ENCODE peak calls at places on chromosomes 2 and 18, in four cellular contexts. Y is IMR-90, L is neuronal stem cell, E is trophoblast cell. Z is an unnamed sample.
A peak's percentile ranks its signal among the peaks of the same experiment; 100 is the strongest.

GRCh38 chr2:143248631-143249030 is 119.4 kb downstream of the ARHGAP15 start:
- DNase-seq in L (no peak), E (no peak), Y (no peak), Z (no peak)

GRCh38 chr18:23982154-23983071 is 32.1 kb upstream of the TTC39C start:
- DNase-seq in L (no peak), Y (peak; percentile 75), E (peak; percentile 38), Z (no peak)

GRCh38 chr2:2720351-2720750 is 389.3 kb upstream of the MYT1L start:
- DNase-seq in Y (no peak), L (no peak), E (no peak), Z (no peak)

GRCh38 chr2:135850811-135851668 is 14.1 kb upstream of the LCT start:
- DNase-seq in E (no peak), Y (peak; percentile 56), L (no peak), Z (no peak)

GRCh38 chr18:23614413-23614812 is 28.1 kb upstream of the NPC1 start:
- DNase-seq in E (no peak), Y (no peak), L (no peak), Z (no peak)

GRCh38 chr2:5695641-5696350 is 3.6 kb downstream of the SOX11 start:
- DNase-seq in E (no peak), L (no peak), Y (peak; percentile 55), Z (peak; percentile 74)

GRCh38 chr18:38427234-38427633 is 861.6 kb upstream of the CELF4 start:
- DNase-seq in L (no peak), Y (no peak), E (no peak), Z (no peak)

GRCh38 chr2:218398437-218399390 is 954 bp upstream of the CTDSP1 start:
- DNase-seq in Y (peak; percentile 45), L (peak; percentile 31), E (peak; percentile 69), Z (no peak)

GRCh38 chr18:37481491-37481890 is 84.1 kb downstream of the CELF4 start:
- DNase-seq in Y (no peak), E (no peak), L (no peak), Z (no peak)

DNA sequence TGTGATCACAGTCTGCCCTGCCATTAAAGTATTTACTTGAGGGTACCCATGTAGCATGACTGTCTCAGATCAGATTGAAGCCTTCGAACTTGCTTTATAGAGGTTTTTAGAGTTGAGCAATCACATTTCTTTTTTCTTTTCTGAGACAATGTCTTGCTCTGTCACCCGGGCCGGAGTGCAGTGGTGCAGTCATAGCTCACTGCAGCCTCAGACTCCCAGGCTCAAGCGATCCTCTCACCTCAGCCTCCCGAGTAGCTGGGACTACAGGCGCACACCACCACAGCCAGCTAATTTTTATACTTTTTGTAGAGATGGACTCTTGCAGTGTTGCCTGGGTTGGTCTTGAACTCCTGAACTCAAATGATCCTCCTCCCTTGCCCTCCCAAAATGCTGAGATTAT is 153.4 kb downstream of the AGAP1 start:
- DNase-seq in L (no peak), E (no peak), Y (no peak), Z (no peak)
- H3K79me1 ChIP-seq in L (peaks cover 7% of the 10 kb centered on the region), E (no peaks in the 10 kb centered on the region), Y (peaks cover 38% of the 10 kb centered on the region), Z (peaks cover 7% of the 10 kb centered on the region)

GRCh38 chr18:74511823-74512222 is 15.7 kb downstream of the CNDP2 start:
- DNase-seq in L (no peak), E (no peak), Y (no peak), Z (no peak)

GRCh38 chr18:74513149-74513882 is 17.2 kb downstream of the CNDP2 start:
- DNase-seq in L (no peak), E (no peak), Y (no peak), Z (no peak)

GRCh38 chr18:74513883-74514205 is 17.7 kb downstream of the CNDP2 start:
- DNase-seq in Y (no peak), E (peak; percentile 78), L (no peak), Z (no peak)

GRCh38 chr18:74510770-74511095 is 14.6 kb downstream of the CNDP2 start:
- DNase-seq in L (no peak), Y (no peak), E (peak; percentile 87), Z (no peak)

GRCh38 chr18:74512321-74513053 is 16.3 kb downstream of the CNDP2 start:
- DNase-seq in Y (no peak), L (no peak), E (no peak), Z (no peak)
- H3K79me1 ChIP-seq in Y (no peaks in the 10 kb centered on the region), L (peaks cover 3% of the 10 kb centered on the region), E (no peaks in the 10 kb centered on the region), Z (peaks cover 13% of the 10 kb centered on the region)

DNA sequence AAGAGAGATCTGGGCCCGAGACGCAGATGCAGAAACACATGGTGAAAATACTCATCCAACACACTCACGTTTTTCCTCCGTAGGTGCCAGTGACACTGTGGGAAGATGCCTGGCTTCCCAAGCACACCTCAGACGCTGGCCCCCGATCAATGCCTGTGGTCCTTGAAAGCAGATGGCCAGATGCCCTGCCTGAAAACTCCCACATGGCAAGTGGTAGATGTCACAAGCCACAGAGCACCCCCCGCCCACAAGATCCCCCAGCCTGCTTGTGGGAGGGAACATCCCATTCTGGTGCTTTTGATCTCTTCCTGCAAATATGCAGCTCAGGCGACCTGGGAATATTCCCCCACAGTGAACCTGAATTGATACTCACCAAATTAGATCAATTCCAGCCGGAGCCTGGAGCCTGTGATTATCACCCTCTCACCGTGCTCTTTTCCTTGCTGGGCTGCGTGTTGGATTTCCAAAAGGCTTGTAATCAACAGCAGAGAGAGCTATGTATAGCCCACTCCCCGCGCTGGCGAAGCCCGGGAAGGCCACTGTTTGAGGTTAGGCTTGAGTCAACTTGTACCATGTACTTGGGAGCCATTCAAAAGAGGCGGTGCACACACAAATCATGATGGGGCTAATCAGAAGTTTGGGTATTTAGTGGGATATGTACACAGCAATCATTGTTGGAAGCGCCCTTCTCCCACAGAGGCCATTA is 151.5 kb downstream of the GLI2 start:
- DNase-seq in Y (no peak), E (no peak), L (no peak), Z (no peak)
- H3K79me1 ChIP-seq in Y (peaks cover 33% of the 10 kb centered on the region), E (no peaks in the 10 kb centered on the region), L (peaks cover 12% of the 10 kb centered on the region), Z (peaks cover 22% of the 10 kb centered on the region)

GRCh38 chr18:79859314-79859713 is 61.6 kb downstream of the KCNG2 start:
- DNase-seq in E (no peak), L (no peak), Y (no peak), Z (no peak)

GRCh38 chr18:79857082-79857661 is 59.4 kb downstream of the KCNG2 start:
- DNase-seq in E (no peak), L (no peak), Y (peak; percentile 58), Z (no peak)

GRCh38 chr18:79855147-79855910 is 57.6 kb downstream of the KCNG2 start:
- DNase-seq in L (no peak), E (peak; percentile 20), Y (no peak), Z (no peak)

GRCh38 chr18:79853993-79854364 is 56.2 kb downstream of the KCNG2 start:
- DNase-seq in E (no peak), L (no peak), Y (no peak), Z (no peak)

DNA sequence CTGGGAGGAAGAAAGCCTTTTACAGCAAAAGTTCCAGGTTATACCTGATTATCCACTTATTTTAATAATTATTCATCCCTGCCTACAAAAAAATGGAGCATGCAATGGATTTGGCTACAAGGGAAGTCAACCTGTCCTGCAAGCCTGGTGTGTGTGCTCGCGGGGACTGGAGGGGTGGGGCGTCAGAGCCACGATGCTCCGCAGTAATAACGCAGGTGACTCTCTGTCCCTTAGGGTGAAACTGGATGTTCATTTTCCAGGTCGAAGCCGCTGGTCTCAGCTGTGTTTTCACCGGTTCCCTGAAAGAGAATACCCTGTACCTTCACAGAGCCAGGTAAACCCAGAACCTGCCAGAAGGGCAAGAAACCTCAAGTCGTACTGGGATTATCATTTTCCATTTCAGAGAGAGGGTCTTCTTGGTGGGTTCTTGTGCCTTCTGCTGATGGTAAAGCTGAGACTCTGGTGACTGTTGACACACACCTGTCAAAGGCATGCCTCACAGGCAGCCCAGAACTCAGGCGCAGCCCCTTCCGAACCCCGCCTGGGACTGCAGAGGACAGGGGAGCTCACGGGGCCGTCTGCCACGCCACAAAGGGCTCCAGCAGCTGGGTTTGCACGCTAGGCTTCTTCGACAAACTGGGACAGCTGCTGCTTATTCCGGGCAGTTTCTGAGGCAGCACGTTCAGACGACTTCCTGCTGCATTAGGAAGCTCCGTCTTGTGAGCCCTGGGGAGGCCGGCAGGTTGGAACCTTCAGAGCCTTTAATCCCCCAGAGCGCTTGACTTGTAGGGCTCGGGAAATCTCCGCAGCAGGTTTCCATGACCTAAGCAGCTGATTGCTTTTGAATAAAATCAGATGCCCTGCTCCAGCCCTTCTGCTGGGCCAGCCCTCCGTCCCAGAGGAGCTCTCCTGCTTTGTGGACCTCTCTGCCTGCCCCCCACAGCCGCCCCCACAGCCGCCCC is 58.7 kb downstream of the KCNG2 start:
- DNase-seq in E (no peak), Y (peak; percentile 25), L (peak; percentile 46), Z (peak; percentile 27)
- H3K79me1 ChIP-seq in E (no peaks in the 10 kb centered on the region), Y (no peaks in the 10 kb centered on the region), L (peaks cover 2% of the 10 kb centered on the region), Z (no peaks in the 10 kb centered on the region)

GRCh38 chr2:20647211-20647610 is 3.7 kb downstream of the HS1BP3 start:
- DNase-seq in Y (no peak), L (no peak), E (no peak), Z (no peak)
- H3K79me1 ChIP-seq in Y (peaks cover 10% of the 10 kb centered on the region), L (no peaks in the 10 kb centered on the region), E (peaks cover 12% of the 10 kb centered on the region), Z (no peaks in the 10 kb centered on the region)

DNA sequence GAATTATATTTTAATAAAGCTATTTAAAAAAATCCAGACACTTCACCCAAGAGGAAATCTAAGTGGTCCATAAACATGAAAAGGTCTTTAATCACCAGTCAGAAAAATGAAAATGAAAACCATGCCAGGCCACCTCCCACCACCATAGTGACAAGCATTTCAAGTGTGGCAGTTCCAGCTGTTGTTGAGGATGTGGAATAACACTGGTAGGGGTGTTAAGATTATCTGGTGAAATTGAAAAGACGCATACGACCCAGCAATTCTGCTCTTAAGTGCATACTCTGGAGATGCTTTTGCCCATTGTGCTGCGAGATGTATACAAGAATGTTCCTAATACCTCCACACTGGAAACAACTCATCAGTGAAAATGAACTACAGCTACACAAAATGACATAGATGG is 82.2 kb downstream of the MSH2 start:
- DNase-seq in Y (no peak), E (no peak), L (no peak), Z (no peak)
- H3K79me1 ChIP-seq in Y (no peaks in the 10 kb centered on the region), E (no peaks in the 10 kb centered on the region), L (no peaks in the 10 kb centered on the region), Z (peaks cover 2% of the 10 kb centered on the region)